ENCODE peak calls at places on chromosomes 13 and 19, in six cellular contexts. Q, F, E, Y, R and M are unnamed samples.

GRCh38 chr19:40560092-40560507 is 16.6 kb upstream of the SHKBP1 start:
- DNase-seq in Y (no peak), R (no peak), F (no peak), Q (no peak), E (no peak), M (no peak)

GRCh38 chr13:102286326-102286725 is 115.5 kb downstream of the FGF14 start:
- DNase-seq in F (no peak), R (peak; percentile 95), Q (no peak), Y (no peak), E (no peak), M (no peak)

GRCh38 chr19:40284501-40285352 is at the start of gene AKT2:
- DNase-seq in F (no peak), E (no peak), Y (peak; percentile 80), R (no peak), Q (no peak), M (peak; percentile 74)

GRCh38 chr19:4081441-4082129 is 14.9 kb upstream of the ZBTB7A start:
- DNase-seq in R (no peak), Y (no peak), F (no peak), E (no peak), Q (no peak), M (no peak)

GRCh38 chr19:34838753-34839431 is 65.9 kb upstream of the ZNF599 start:
- DNase-seq in E (no peak), Q (no peak), Y (peak; percentile 18), R (no peak), F (no peak), M (peak; percentile 29)

GRCh38 chr19:11261431-11261901 is 858 bp downstream of the DOCK6 start:
- DNase-seq in R (no peak), E (no peak), Y (no peak), Q (no peak), F (no peak), M (no peak)

GRCh38 chr19:10672529-10673150 is 18.5 kb downstream of the ILF3 start:
- DNase-seq in F (no peak), Y (no peak), R (no peak), Q (no peak), E (peak; percentile 49), M (no peak)

GRCh38 chr13:28792992-28793391 is 27.1 kb upstream of the MTUS2 start:
- DNase-seq in Y (no peak), R (no peak), E (no peak), F (no peak), Q (no peak), M (no peak)

GRCh38 chr13:40563350-40564125 is 102.9 kb downstream of the FOXO1 start:
- DNase-seq in E (no peak), F (no peak), Y (no peak), Q (peak; percentile 67), R (no peak), M (no peak)

GRCh38 chr13:108322206-108322824 is 52.8 kb downstream of the TNFSF13B start:
- DNase-seq in F (no peak), Q (no peak), E (no peak), Y (peak; percentile 51), R (no peak), M (peak; percentile 66)

GRCh38 chr19:45876411-45877197 is 9.3 kb downstream of the IRF2BP1 start:
- DNase-seq in Q (no peak), R (no peak), Y (no peak), F (peak; percentile 85), E (no peak), M (no peak)

GRCh38 chr13:48542581-48543341 is 9.9 kb upstream of the RCBTB2 start:
- DNase-seq in Y (no peak), F (peak; percentile 78), E (peak; percentile 92), Q (peak; percentile 56), R (no peak), M (no peak)

GRCh38 chr19:1512671-1513491 is at the start of gene ADAMTSL5:
- DNase-seq in R (no peak), E (no peak), F (peak; percentile 81), Y (peak; percentile 47), Q (peak; percentile 32), M (peak; percentile 57)

GRCh38 chr13:39263033-39263432 is 224.8 kb downstream of the NHLRC3 start:
- DNase-seq in Y (no peak), R (no peak), Q (peak; percentile 35), F (no peak), E (peak; percentile 24), M (peak; percentile 46)

GRCh38 chr13:97460853-97461252 is 26.9 kb downstream of the RAP2A start:
- DNase-seq in R (no peak), Y (peak; percentile 7), E (no peak), Q (no peak), F (no peak), M (no peak)

GRCh38 chr19:45972081-45972943 is 1.4 kb downstream of the NOVA2 start:
- DNase-seq in E (peak; percentile 9), R (no peak), Q (no peak), Y (peak; percentile 39), F (no peak), M (peak; percentile 8)

GRCh38 chr19:7381073-7381390 is 32.3 kb downstream of the ARHGEF18 start:
- DNase-seq in R (no peak), Y (no peak), Q (no peak), E (no peak), F (no peak), M (no peak)

GRCh38 chr13:102897371-102898138 is 51.7 kb downstream of the ERCC5 start:
- DNase-seq in Q (peak; percentile 73), F (no peak), R (no peak), Y (no peak), E (no peak), M (no peak)

GRCh38 chr13:49953560-49953959 is 17.4 kb upstream of the SPRYD7 start:
- DNase-seq in F (no peak), R (no peak), Y (no peak), Q (no peak), E (no peak), M (no peak)

GRCh38 chr13:49956131-49956530 is 20.0 kb upstream of the SPRYD7 start:
- DNase-seq in R (no peak), F (no peak), Y (no peak), Q (no peak), E (no peak), M (no peak)

GRCh38 chr13:49954674-49955455 is 18.7 kb upstream of the SPRYD7 start:
- DNase-seq in R (no peak), Y (no peak), Q (no peak), F (no peak), E (no peak), M (no peak)

DNA sequence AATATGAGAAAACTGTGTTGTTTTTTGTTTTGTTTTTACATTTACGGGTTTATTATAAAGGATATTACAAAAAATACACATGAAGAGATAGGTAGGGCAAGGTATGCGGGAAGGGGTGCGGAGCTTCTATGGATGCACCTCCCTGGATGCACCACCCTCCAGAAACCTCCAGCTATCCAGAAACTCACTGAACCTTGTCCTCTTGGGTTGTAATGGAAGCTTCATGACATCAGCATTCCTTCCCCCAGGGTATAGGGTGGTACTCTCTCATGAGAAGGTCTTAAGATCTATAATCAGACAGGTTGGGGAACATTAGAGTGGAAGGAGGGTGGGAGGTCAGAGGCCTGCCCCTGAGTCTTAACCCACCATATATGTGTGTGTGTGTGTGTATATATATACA is 16.0 kb upstream of the SPRYD7 start:
- DNase-seq in Y (no peak), R (no peak), F (no peak), E (no peak), Q (no peak), M (no peak)
- H3K27ac ChIP-seq in Y (no peak overlapping the region), R (no peak overlapping the region), F (no peak overlapping the region), E (no peak overlapping the region), Q (no peak overlapping the region), M (no peak overlapping the region)

GRCh38 chr13:74966814-74967213 is 515.2 kb downstream of the TBC1D4 start:
- DNase-seq in Q (no peak), E (no peak), F (no peak), R (no peak), Y (no peak), M (no peak)
- H3K27ac ChIP-seq in Q (no peak overlapping the region), E (no peak overlapping the region), F (no peak overlapping the region), R (no peak overlapping the region), Y (no peak overlapping the region), M (no peak overlapping the region)

GRCh38 chr19:14369399-14370168 is 11.7 kb upstream of the ADGRE5 start:
- DNase-seq in R (no peak), E (no peak), Y (peak; percentile 77), F (no peak), Q (no peak), M (peak; percentile 69)

GRCh38 chr19:14367016-14367415 is 14.2 kb upstream of the ADGRE5 start:
- DNase-seq in F (no peak), E (no peak), Q (no peak), Y (no peak), R (no peak), M (no peak)

GRCh38 chr19:14368011-14368513 is 13.2 kb upstream of the ADGRE5 start:
- DNase-seq in R (no peak), Q (no peak), Y (peak; percentile 89), E (no peak), F (no peak), M (peak; percentile 79)

GRCh38 chr19:14371321-14371821 is 9.9 kb upstream of the ADGRE5 start:
- DNase-seq in E (no peak), F (no peak), R (no peak), Q (no peak), Y (no peak), M (no peak)

DNA sequence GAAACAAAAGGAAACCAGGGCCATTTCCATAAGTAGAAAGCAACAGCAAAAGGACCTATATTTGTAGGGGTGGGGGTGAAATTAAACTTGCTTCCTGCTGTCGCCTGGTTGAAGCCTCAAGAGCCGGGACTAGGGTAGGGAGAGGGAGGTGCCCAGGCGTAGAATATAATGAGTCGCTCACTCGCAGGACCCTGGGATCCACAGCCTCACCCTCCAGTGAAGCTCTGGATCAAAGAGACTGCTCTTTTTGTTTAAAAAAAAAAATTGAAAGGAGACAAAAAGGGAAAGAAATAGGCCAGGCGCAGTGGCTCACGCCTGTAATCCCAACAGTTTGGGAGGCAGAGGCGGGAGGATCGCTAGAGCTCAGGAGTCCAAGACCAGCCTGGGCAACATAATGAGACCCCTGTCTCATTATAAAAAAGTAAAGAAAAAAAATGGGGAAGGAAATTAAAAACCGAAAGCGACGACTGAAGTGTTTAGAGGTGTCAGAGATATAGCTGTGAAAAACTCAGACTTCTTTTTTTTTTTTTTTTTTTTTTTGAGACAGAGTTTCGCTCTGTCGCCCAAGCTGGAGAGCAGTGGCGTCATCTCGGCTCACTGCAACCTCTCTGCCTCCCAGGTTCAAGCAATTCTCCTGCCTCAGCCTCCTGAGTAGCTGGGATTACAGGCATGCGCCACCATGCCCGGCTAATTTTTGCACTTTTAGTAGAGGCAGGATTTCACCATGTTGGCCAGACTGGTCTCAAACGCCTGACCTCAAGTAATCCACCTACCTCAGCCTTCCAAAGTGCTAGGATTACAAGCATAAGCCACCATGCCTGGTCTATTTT is 10.9 kb upstream of the ADGRE5 start:
- DNase-seq in R (no peak), Q (no peak), Y (peak; percentile 65), E (no peak), F (no peak), M (peak; percentile 56)
- H3K27ac ChIP-seq in R (no peak overlapping the region), Q (peak overlapping the region; percentile 74), Y (peak overlapping the region; percentile 99), E (peak overlapping the region; percentile 40), F (peak overlapping the region; percentile 87), M (peak overlapping the region; percentile 99)

DNA sequence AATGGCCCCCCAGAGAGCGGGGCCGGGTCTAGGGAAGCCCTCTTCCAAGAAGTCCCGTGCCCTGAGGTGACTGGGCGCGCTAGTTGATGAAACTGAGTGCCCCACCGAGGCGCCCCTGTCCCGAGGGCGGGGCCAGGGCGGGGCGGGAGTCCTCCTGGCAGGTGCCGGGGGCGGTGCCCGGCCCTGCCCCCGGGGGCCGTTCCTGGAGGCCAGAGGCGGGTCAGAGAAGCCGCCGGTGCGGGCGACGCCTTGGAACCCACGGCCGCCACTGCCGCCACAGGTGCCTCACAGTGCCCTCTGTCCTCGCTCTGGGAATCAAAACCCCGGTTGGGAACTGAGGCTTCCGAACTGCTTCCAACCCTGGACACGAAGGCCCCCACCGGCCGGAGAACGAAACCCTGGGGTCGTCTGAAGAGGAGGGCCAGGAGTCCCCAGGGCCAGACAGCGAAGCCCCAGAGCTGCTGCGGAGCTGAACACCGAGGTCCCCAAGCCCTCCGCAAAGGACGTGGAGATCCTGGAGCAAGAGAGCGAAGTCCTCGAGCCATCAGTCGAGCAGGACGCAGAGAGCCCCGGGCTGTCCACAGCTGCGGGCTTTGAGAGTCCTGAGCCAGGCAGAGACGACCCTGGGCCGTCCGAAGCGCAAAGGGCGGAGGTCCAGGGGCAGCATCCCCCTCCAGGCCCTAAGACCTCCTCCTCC is at the start of gene MISP3:
- DNase-seq in Y (no peak), F (peak; percentile 91), R (no peak), Q (no peak), E (peak; percentile 88), M (no peak)
- H3K27ac ChIP-seq in Y (peak within 1 kb of the TSS; percentile 50), F (peak within 1 kb of the TSS; percentile 89), R (peak within 1 kb of the TSS; percentile 79), Q (peak within 1 kb of the TSS; percentile 90), E (peak within 1 kb of the TSS; percentile 85), M (no peak within 1 kb of the TSS)